ENCODE peak calls at places on chromosome 4, in seven cellular contexts. E, A, M, G, Q, C and V are unnamed samples.

GRCh38 chr4:76550966-76551780 is 116.1 kb downstream of the SHROOM3 start:
- DNase-seq in A (no peak), G (no peak), C (no peak), Q (peak), E (no peak), M (no peak), V (no peak)

GRCh38 chr4:30753316-30753715 is 33.1 kb downstream of the PCDH7 start:
- DNase-seq in E (no peak), C (no peak), M (peak), Q (no peak), A (no peak), G (peak), V (no peak)

GRCh38 chr4:80989921-80990544 is 40.5 kb upstream of the BMP3 start:
- DNase-seq in C (peak), G (peak), E (no peak), A (peak), Q (no peak), M (peak), V (no peak)

GRCh38 chr4:70979445-70980008 is 13.9 kb upstream of the DCK start:
- DNase-seq in M (no peak), Q (no peak), E (no peak), G (no peak), C (no peak), A (no peak), V (no peak)

GRCh38 chr4:151669990-151670389 is 90.8 kb downstream of the GATB start:
- DNase-seq in E (no peak), Q (no peak), A (no peak), C (no peak), G (no peak), M (no peak), V (no peak)

GRCh38 chr4:112145820-112146813 is 863 bp downstream of the FAM241A start:
- DNase-seq in Q (peak), A (peak), G (no peak), E (peak), M (peak), C (peak), V (no peak)

GRCh38 chr4:113059783-113060182 is 10.3 kb downstream of the ANK2 start:
- DNase-seq in E (no peak), A (no peak), G (no peak), Q (no peak), M (no peak), C (peak), V (no peak)

GRCh38 chr4:8709729-8710360 is 117.3 kb downstream of the CPZ start:
- DNase-seq in A (no peak), M (no peak), G (no peak), E (no peak), Q (peak), C (no peak), V (no peak)

GRCh38 chr4:65670331-65671031 is at the start of gene EPHA5:
- DNase-seq in E (peak), A (peak), G (peak), Q (peak), C (peak), M (peak), V (no peak)

GRCh38 chr4:13160906-13161305 is 323.2 kb downstream of the RAB28 start:
- DNase-seq in E (no peak), C (no peak), M (peak), A (no peak), Q (no peak), G (no peak), V (peak)

GRCh38 chr4:181301735-181302380 is 941.3 kb upstream of the TENM3 start:
- DNase-seq in A (peak), M (peak), C (peak), Q (peak), E (peak), G (peak), V (no peak)

GRCh38 chr4:141158219-141158618 is 24.9 kb upstream of the RNF150 start:
- DNase-seq in A (peak), Q (no peak), M (peak), E (no peak), C (peak), G (no peak), V (no peak)

GRCh38 chr4:53490965-53491622 is 100.2 kb downstream of the LNX1 start:
- DNase-seq in Q (no peak), C (peak), G (peak), E (no peak), M (peak), A (peak), V (peak)

GRCh38 chr4:99818661-99819060 is 2.0 kb downstream of the DAPP1 start:
- DNase-seq in C (no peak), M (no peak), E (no peak), A (no peak), Q (no peak), G (no peak), V (no peak)
- H3K4me3 ChIP-seq in C (no peak), M (no peak), E (no peak), A (peak), Q (no peak), G (no peak), V (no peak)

GRCh38 chr4:119034276-119035008 is 101.2 kb upstream of the MYOZ2 start:
- DNase-seq in A (no peak), G (no peak), E (no peak), Q (peak), C (no peak), M (no peak), V (no peak)
- H3K4me3 ChIP-seq in A (no peak), G (no peak), E (no peak), Q (no peak), C (no peak), M (no peak), V (no peak)

GRCh38 chr4:23887989-23888388 is 1.9 kb downstream of the PPARGC1A start:
- DNase-seq in E (peak), Q (no peak), G (no peak), A (no peak), M (no peak), C (no peak), V (no peak)
- H3K4me3 ChIP-seq in E (peak), Q (no peak), G (no peak), A (no peak), M (no peak), C (peak), V (no peak)

GRCh38 chr4:2805712-2806391 is 13.0 kb downstream of the SH3BP2 start:
- DNase-seq in A (no peak), G (no peak), M (peak), E (peak), C (no peak), Q (no peak), V (no peak)
- H3K4me3 ChIP-seq in A (no peak), G (no peak), M (no peak), E (no peak), C (no peak), Q (no peak), V (no peak)